ENCODE peak calls at places on chromosomes 11 and 22, in four cellular contexts. One of them, this sample, is unnamed.

GRCh38 chr22:36022162-36022561 is 6.5 kb downstream of the RBFOX2 start:
- DNase-seq in HS-27A: no peak
- DNase-seq in fibroblast of lung: peak; percentile 70
- DNase-seq in AG04450: peak; percentile 73
- DNase-seq in this sample: peak; percentile 90

GRCh38 chr11:66967670-66968425 is 7.3 kb upstream of the C11orf86 start:
- DNase-seq in fibroblast of lung: peak; percentile 80
- DNase-seq in AG04450: no peak
- DNase-seq in HS-27A: no peak
- DNase-seq in this sample: peak; percentile 90

GRCh38 chr11:60756307-60757032 is at the start of gene MS4A15:
- DNase-seq in fibroblast of lung: peak; percentile 8
- DNase-seq in HS-27A: no peak
- DNase-seq in AG04450: no peak
- DNase-seq in this sample: no peak

GRCh38 chr11:94125408-94126120 is 3.1 kb upstream of the PANX1 start:
- DNase-seq in fibroblast of lung: no peak
- DNase-seq in HS-27A: no peak
- DNase-seq in AG04450: no peak
- DNase-seq in this sample: no peak

GRCh38 chr22:28375761-28376534 is 303.7 kb downstream of the TTC28 start:
- DNase-seq in AG04450: no peak
- DNase-seq in fibroblast of lung: peak; percentile 20
- DNase-seq in HS-27A: no peak
- DNase-seq in this sample: peak; percentile 13

GRCh38 chr11:133898031-133898769 is 52.9 kb upstream of the SPATA19 start:
- DNase-seq in AG04450: no peak
- DNase-seq in fibroblast of lung: no peak
- DNase-seq in HS-27A: no peak
- DNase-seq in this sample: no peak

GRCh38 chr11:75428301-75428724 is 4.7 kb downstream of the KLHL35 start:
- DNase-seq in fibroblast of lung: peak; percentile 83
- DNase-seq in HS-27A: peak; percentile 83
- DNase-seq in AG04450: peak; percentile 57
- DNase-seq in this sample: peak; percentile 76

GRCh38 chr11:1887451-1888346 is 4.0 kb downstream of the PRR33 start:
- DNase-seq in AG04450: no peak
- DNase-seq in fibroblast of lung: no peak
- DNase-seq in HS-27A: no peak
- DNase-seq in this sample: no peak

GRCh38 chr22:48892571-48893287 is 934.9 kb downstream of the BRD1 start:
- DNase-seq in AG04450: no peak
- DNase-seq in fibroblast of lung: no peak
- DNase-seq in HS-27A: no peak
- DNase-seq in this sample: no peak

GRCh38 chr22:49916851-49917250 is 1.4 kb downstream of the ALG12 start:
- DNase-seq in fibroblast of lung: no peak
- DNase-seq in AG04450: no peak
- DNase-seq in HS-27A: no peak
- DNase-seq in this sample: no peak

This sample was measured in IMR-90.